ENCODE peak calls at places on chromosomes 5 and 9, in eight cellular contexts. W is mesendoderm, H is lung microvascular endothelial cell, R is mesenchymal stem cell, T is GM23248, V is C1 segment of cervical spinal cord, Z is epithelial cell of prostate, L is kidney glomerular epithelial cell. U is an unnamed sample.

GRCh38 chr5:107671742-107672211 is 1.0 kb upstream of the EFNA5 start:
- DNase-seq in W (peak), H (peak), R (peak), T (peak), V (no peak), Z (no peak), L (peak), U (no peak)

GRCh38 chr5:15757103-15757502 is 257.1 kb downstream of the FBXL7 start:
- DNase-seq in W (peak), H (peak), R (peak), T (peak), V (no peak), Z (no peak), L (peak), U (no peak)

GRCh38 chr5:8842906-8843590 is 702.8 kb downstream of the SEMA5A start:
- DNase-seq in W (peak), H (peak), R (peak), T (peak), V (no peak), Z (no peak), L (peak), U (no peak)

GRCh38 chr5:157352756-157353340 is 86.9 kb downstream of the CYFIP2 start:
- DNase-seq in W (no peak), H (no peak), R (no peak), T (no peak), V (no peak), Z (no peak), L (no peak), U (no peak)

GRCh38 chr9:96751815-96752214 is 26.1 kb downstream of the ZNF510 start:
- DNase-seq in W (no peak), H (no peak), R (no peak), T (no peak), V (no peak), Z (no peak), L (no peak), U (no peak)

GRCh38 chr9:100020121-100020780 is 78.5 kb downstream of the ERP44 start:
- DNase-seq in W (no peak), H (no peak), R (no peak), T (peak), V (no peak), Z (no peak), L (no peak), U (no peak)

GRCh38 chr5:111461934-111462333 is 50.4 kb downstream of the STARD4 start:
- DNase-seq in W (no peak), H (no peak), R (no peak), T (no peak), V (no peak), Z (no peak), L (no peak), U (no peak)

GRCh38 chr9:28073278-28073677 is 500.0 kb upstream of the C9orf72 start:
- DNase-seq in W (peak), H (peak), R (peak), T (peak), V (no peak), Z (peak), L (peak), U (no peak)

GRCh38 chr5:52771343-52772039 is 16.2 kb upstream of the ITGA1 start:
- DNase-seq in W (no peak), H (no peak), R (no peak), T (no peak), V (no peak), Z (no peak), L (no peak), U (no peak)

GRCh38 chr9:121269030-121269887 is 1.3 kb downstream of the GSN start:
- DNase-seq in W (peak), H (no peak), R (peak), T (peak), V (no peak), Z (no peak), L (no peak), U (no peak)

GRCh38 chr5:82104872-82105271 is 133.0 kb downstream of the ATG10 start:
- DNase-seq in W (no peak), H (no peak), R (no peak), T (no peak), V (no peak), Z (no peak), L (no peak), U (no peak)

GRCh38 chr5:160175438-160176218 is 53.7 kb upstream of the FABP6 start:
- DNase-seq in W (no peak), H (peak), R (no peak), T (peak), V (peak), Z (no peak), L (peak), U (no peak)

GRCh38 chr9:27539479-27540441 is 10.1 kb upstream of the MOB3B start:
- DNase-seq in W (no peak), H (peak), R (peak), T (peak), V (no peak), Z (no peak), L (no peak), U (no peak)

GRCh38 chr5:137836301-137836700 is 31.4 kb upstream of the MYOT start:
- DNase-seq in W (peak), H (no peak), R (no peak), T (no peak), V (no peak), Z (no peak), L (no peak), U (no peak)

GRCh38 chr9:129487658-129488483 is 133.0 kb downstream of the C9orf50 start:
- DNase-seq in W (no peak), H (peak), R (peak), T (peak), V (peak), Z (no peak), L (peak), U (no peak)

GRCh38 chr5:72693001-72693442 is 123.4 kb upstream of the TNPO1 start:
- DNase-seq in W (no peak), H (no peak), R (peak), T (peak), V (no peak), Z (no peak), L (no peak), U (no peak)

GRCh38 chr5:142512041-142512679 is 173.7 kb downstream of the FGF1 start:
- DNase-seq in W (no peak), H (no peak), R (peak), T (peak), V (no peak), Z (no peak), L (no peak), U (no peak)

GRCh38 chr9:123390337-123391135 is 34.5 kb downstream of the CRB2 start:
- DNase-seq in W (no peak), H (no peak), R (no peak), T (no peak), V (no peak), Z (no peak), L (no peak), U (no peak)

GRCh38 chr5:151909628-151910027 is 15.0 kb downstream of the GLRA1 start:
- DNase-seq in W (no peak), H (no peak), R (no peak), T (no peak), V (no peak), Z (no peak), L (no peak), U (no peak)

GRCh38 chr9:136740069-136740468 is 2.7 kb downstream of the LCN10 start:
- DNase-seq in W (no peak), H (no peak), R (no peak), T (no peak), V (no peak), Z (no peak), L (no peak), U (no peak)

GRCh38 chr9:133132174-133132573 is 11.1 kb upstream of the RALGDS start:
- DNase-seq in W (no peak), H (no peak), R (no peak), T (no peak), V (no peak), Z (no peak), L (no peak), U (no peak)

GRCh38 chr5:81778642-81779041 is 27.7 kb upstream of the SSBP2 start:
- DNase-seq in W (no peak), H (peak), R (peak), T (peak), V (no peak), Z (no peak), L (peak), U (no peak)

GRCh38 chr5:169933624-169934023 is 46.7 kb downstream of the INSYN2B start:
- DNase-seq in W (no peak), H (no peak), R (no peak), T (no peak), V (no peak), Z (no peak), L (no peak), U (no peak)

GRCh38 chr9:4855861-4856260 is 63.1 kb downstream of the RCL1 start:
- DNase-seq in W (no peak), H (no peak), R (peak), T (peak), V (no peak), Z (no peak), L (peak), U (no peak)

GRCh38 chr9:34163439-34163838 is 15.4 kb upstream of the UBAP1 start:
- DNase-seq in W (no peak), H (peak), R (no peak), T (peak), V (no peak), Z (peak), L (no peak), U (no peak)

GRCh38 chr9:93668261-93668871 is 92.0 kb downstream of the PHF2 start:
- DNase-seq in W (no peak), H (no peak), R (no peak), T (no peak), V (no peak), Z (no peak), L (no peak), U (no peak)

GRCh38 chr5:31237159-31237558 is 43.7 kb downstream of the CDH6 start:
- DNase-seq in W (peak), H (peak), R (no peak), T (peak), V (no peak), Z (no peak), L (no peak), U (no peak)

GRCh38 chr5:138148811-138149210 is 9.6 kb upstream of the NME5 start:
- DNase-seq in W (no peak), H (peak), R (peak), T (peak), V (no peak), Z (peak), L (peak), U (no peak)

GRCh38 chr9:18756712-18757125 is 276.3 kb downstream of the SAXO1 start:
- DNase-seq in W (no peak), H (peak), R (no peak), T (no peak), V (no peak), Z (no peak), L (no peak), U (no peak)

GRCh38 chr9:80885894-80886293 is 803.5 kb downstream of the TLE1 start:
- DNase-seq in W (peak), H (no peak), R (no peak), T (no peak), V (no peak), Z (no peak), L (no peak), U (no peak)

GRCh38 chr9:129143461-129143927 is 32.3 kb downstream of the PTPA start:
- DNase-seq in W (peak), H (peak), R (peak), T (peak), V (no peak), Z (no peak), L (peak), U (no peak)

U was measured in activated effector memory CD4-positive, alpha-beta T cell treated with Interleukin-2 at 50 U/mL for 16 hours.